ENCODE peak calls at places on chromosome 3, in six cellular contexts. X, S, B, U, Y and V are unnamed samples.

GRCh38 chr3:56323986-56324420 is 144.3 kb downstream of the ERC2 start:
- DNase-seq in X (no peak), S (no peak), B (no peak), U (no peak), Y (no peak), V (no peak)

GRCh38 chr3:139520028-139520737 is 19.4 kb downstream of the RBP1 start:
- DNase-seq in X (peak; percentile 69), S (no peak), B (no peak), U (no peak), Y (peak; percentile 94), V (no peak)

GRCh38 chr3:62361824-62362223 is 11.5 kb downstream of the FEZF2 start:
- DNase-seq in X (peak; percentile 3), S (no peak), B (no peak), U (no peak), Y (peak; percentile 12), V (no peak)

GRCh38 chr3:69740103-69741021 is 1.1 kb downstream of the MITF start:
- DNase-seq in X (no peak), S (no peak), B (no peak), U (no peak), Y (peak; percentile 57), V (peak; percentile 34)

GRCh38 chr3:57048728-57049127 is 11.7 kb upstream of the SPATA12 start:
- DNase-seq in X (no peak), S (no peak), B (no peak), U (no peak), Y (no peak), V (no peak)

GRCh38 chr3:127710473-127710941 is 37.8 kb downstream of the ABTB1 start:
- DNase-seq in X (no peak), S (no peak), B (no peak), U (no peak), Y (no peak), V (no peak)

GRCh38 chr3:152047465-152047864 is 174.0 kb downstream of the SUCNR1 start:
- DNase-seq in X (no peak), S (no peak), B (no peak), U (no peak), Y (no peak), V (no peak)

GRCh38 chr3:39249453-39250115 is 30.3 kb downstream of the CX3CR1 start:
- DNase-seq in X (no peak), S (no peak), B (no peak), U (no peak), Y (no peak), V (no peak)

GRCh38 chr3:181316481-181316880 is 326.9 kb upstream of the DNAJC19 start:
- DNase-seq in X (no peak), S (no peak), B (no peak), U (no peak), Y (no peak), V (peak; percentile 86)

GRCh38 chr3:29773481-29773880 is 492.6 kb downstream of the RBMS3 start:
- DNase-seq in X (no peak), S (no peak), B (no peak), U (no peak), Y (no peak), V (no peak)

GRCh38 chr3:119585867-119586570 is 6.7 kb downstream of the ADPRH start:
- DNase-seq in X (no peak), S (no peak), B (no peak), U (no peak), Y (no peak), V (no peak)

GRCh38 chr3:128563439-128563838 is 70.4 kb upstream of the GATA2 start:
- DNase-seq in X (no peak), S (no peak), B (no peak), U (no peak), Y (no peak), V (no peak)

GRCh38 chr3:142022381-142022780 is 127.0 kb downstream of the TFDP2 start:
- DNase-seq in X (no peak), S (peak; percentile 45), B (peak; percentile 22), U (no peak), Y (peak; percentile 35), V (peak; percentile 33)

GRCh38 chr3:10344147-10344943 is 23.4 kb upstream of the SEC13 start:
- DNase-seq in X (no peak), S (no peak), B (peak; percentile 86), U (no peak), Y (peak; percentile 81), V (peak; percentile 77)

GRCh38 chr3:52532838-52533622 is 627 bp downstream of the NT5DC2 start:
- DNase-seq in X (no peak), S (no peak), B (peak; percentile 60), U (no peak), Y (peak; percentile 61), V (peak; percentile 10)

GRCh38 chr3:126314305-126315082 is 42.7 kb downstream of the KLF15 start:
- DNase-seq in X (no peak), S (no peak), B (no peak), U (no peak), Y (no peak), V (peak; percentile 7)

GRCh38 chr3:14278265-14278798 is 99.7 kb downstream of the LSM3 start:
- DNase-seq in X (no peak), S (no peak), B (no peak), U (no peak), Y (no peak), V (no peak)

GRCh38 chr3:187291001-187291511 is 481 bp downstream of the MASP1 start:
- DNase-seq in X (no peak), S (no peak), B (no peak), U (no peak), Y (no peak), V (no peak)

DNA sequence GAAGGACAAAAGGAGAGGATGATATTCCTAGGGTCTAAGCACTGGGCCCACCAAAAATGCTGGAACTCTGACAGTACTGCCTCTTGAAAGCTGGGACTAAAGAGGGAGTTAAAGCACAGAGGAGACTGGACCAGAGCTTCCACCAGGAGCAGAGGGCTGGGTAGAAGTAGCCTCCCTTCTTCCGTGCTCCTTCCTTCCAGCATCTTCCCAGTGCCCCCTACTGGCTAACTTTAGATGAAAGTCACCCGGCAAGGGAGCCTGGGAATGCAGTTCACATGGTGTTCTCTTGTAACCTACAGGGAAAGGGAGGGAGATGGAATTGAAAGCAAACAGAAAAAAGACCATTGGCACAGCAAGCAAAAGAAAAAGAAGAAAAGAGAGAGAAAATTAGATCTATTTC is 106.1 kb upstream of the COL8A1 start:
- DNase-seq in X (peak; percentile 31), S (no peak), B (peak; percentile 8), U (peak; percentile 29), Y (peak; percentile 11), V (no peak)
- TF ChIP-seq JUND in X (no peak), S (no peak), B (no peak), U (no peak), Y (no peak), V (no peak)

DNA sequence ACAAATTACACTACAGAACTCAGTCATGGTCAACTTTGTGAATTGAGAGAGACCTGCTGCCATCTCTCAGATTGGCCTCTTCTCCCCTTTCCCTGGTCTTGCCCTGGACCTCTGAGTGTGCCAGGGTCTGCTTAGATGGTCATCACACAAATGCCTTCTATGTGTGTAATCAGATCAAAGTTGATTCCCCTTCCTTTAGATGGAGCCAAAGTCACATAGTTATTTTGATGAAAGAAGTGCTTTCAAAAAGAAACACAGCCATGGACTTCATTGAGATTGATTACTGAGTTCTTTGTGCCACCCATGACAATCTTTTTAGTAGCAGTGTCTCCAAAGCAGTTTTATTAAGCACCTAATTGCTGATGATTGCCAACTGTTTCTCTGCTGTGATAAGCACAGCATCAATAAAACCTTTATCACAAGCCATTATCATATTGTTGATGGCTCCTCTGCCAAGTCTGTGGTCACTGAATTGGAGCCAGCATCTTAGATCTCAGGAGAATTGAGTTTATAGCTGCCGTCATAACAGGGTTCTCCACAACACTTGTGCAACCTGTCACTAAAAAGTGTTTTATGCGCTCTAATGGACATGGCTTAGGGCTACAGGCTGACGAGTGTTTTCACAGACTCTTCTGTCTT is 149.7 kb upstream of the NUDT16 start:
- DNase-seq in X (no peak), S (no peak), B (peak; percentile 9), U (peak; percentile 2), Y (no peak), V (no peak)
- TF ChIP-seq JUND in X (no peak), S (no peak), B (no peak), U (no peak), Y (no peak), V (no peak)

GRCh38 chr3:114809668-114810413 is 337.2 kb downstream of the ZBTB20 start:
- DNase-seq in X (no peak), S (peak; percentile 79), B (no peak), U (peak; percentile 8), Y (no peak), V (no peak)
- TF ChIP-seq JUND in X (no peak), S (no peak), B (no peak), U (no peak), Y (no peak), V (no peak)

DNA sequence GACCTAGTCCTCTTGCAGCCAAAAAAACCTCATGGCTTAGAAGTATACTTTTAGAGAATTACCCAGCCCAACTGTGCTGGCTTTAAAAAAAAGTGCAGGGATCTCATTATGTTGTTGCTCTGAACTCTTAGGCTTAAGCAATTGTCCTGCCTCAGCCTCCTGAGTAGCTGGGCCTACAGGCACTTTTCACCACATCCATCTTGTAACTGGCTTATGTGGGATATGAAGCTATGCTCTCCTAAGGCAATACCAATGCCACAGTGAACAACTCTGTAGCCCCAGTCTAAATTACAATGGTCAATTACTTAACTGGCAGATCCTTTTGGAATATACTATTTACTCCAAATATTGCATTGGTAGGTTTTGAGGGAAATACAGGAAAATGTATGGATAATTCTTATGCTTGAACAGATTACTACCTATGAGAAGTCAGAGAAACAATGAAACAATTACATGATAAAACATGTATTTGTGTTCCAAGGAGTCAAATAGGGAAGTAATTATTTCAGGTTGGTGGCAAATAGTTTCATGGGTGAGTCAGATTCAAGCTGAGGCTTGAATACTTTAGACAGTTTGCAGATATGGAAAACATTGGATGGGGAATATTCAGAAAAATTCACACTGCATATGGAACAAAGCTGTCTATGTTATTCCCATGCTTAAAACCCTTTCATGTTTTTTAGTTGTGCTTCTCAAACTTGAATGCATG is 34.6 kb upstream of the GPR149 start:
- DNase-seq in X (no peak), S (no peak), B (no peak), U (no peak), Y (no peak), V (no peak)
- TF ChIP-seq JUND in X (no peak), S (no peak), B (no peak), U (no peak), Y (no peak), V (no peak)